ENCODE peak calls at places on chromosomes 12 and 14, in seven cellular contexts. Q is K562, N is IMR-90, V is PC-3, E is mammary epithelial cell, A is Karpas-422, F is DND-41. S is an unnamed sample.

GRCh38 chr12:87344699-87345098 is 684.5 kb downstream of the C12orf50 start:
- DNase-seq in A (no peak), Q (no peak), N (no peak), V (peak; percentile 55), F (no peak), E (no peak), S (no peak)

GRCh38 chr14:100165376-100165775 is 5.9 kb upstream of the DEGS2 start:
- DNase-seq in V (no peak), E (no peak), Q (no peak), F (no peak), N (no peak), A (no peak), S (no peak)

GRCh38 chr12:107320929-107321618 is 227.7 kb upstream of the CRY1 start:
- DNase-seq in V (peak; percentile 39), F (peak; percentile 68), E (peak; percentile 84), N (peak; percentile 26), Q (no peak), A (no peak), S (peak; percentile 61)

GRCh38 chr12:133233006-133233405 is 2.7 kb downstream of the ANHX start:
- DNase-seq in N (no peak), F (no peak), Q (no peak), E (no peak), V (no peak), A (peak; percentile 10), S (no peak)

GRCh38 chr12:89571481-89572190 is 45.8 kb upstream of the POC1B start:
- DNase-seq in F (no peak), V (no peak), E (peak; percentile 43), N (peak; percentile 52), Q (no peak), A (no peak), S (peak; percentile 69)

GRCh38 chr12:107992870-107993451 is 136.1 kb upstream of the WSCD2 start:
- DNase-seq in E (peak; percentile 54), Q (peak; percentile 51), N (peak; percentile 18), F (peak; percentile 20), V (peak; percentile 66), A (peak; percentile 67), S (peak; percentile 1)

GRCh38 chr14:56133547-56133946 is 15.3 kb downstream of the PELI2 start:
- DNase-seq in V (no peak), F (no peak), N (no peak), Q (no peak), A (no peak), E (no peak), S (no peak)

GRCh38 chr14:51554953-51555352 is 96.8 kb upstream of the FRMD6 start:
- DNase-seq in A (peak; percentile 52), E (no peak), N (peak; percentile 72), F (no peak), Q (no peak), V (peak; percentile 67), S (peak; percentile 58)

GRCh38 chr14:91367173-91368171 is 50.1 kb downstream of the CCDC88C start:
- DNase-seq in A (peak; percentile 75), V (peak; percentile 79), F (peak; percentile 29), E (peak; percentile 95), N (peak; percentile 66), Q (no peak), S (peak; percentile 71)

GRCh38 chr12:80810874-80811273 is 94.2 kb downstream of the MYF5 start:
- DNase-seq in F (no peak), V (no peak), E (no peak), Q (no peak), N (peak; percentile 24), A (peak; percentile 16), S (no peak)

GRCh38 chr12:120367924-120368788 is 808 bp downstream of the MSI1 start:
- DNase-seq in F (no peak), A (no peak), N (no peak), V (no peak), Q (no peak), E (peak; percentile 24), S (no peak)

GRCh38 chr14:64974563-64974962 is 2.4 kb upstream of the RAB15 start:
- DNase-seq in N (no peak), F (no peak), E (no peak), Q (no peak), A (no peak), V (no peak), S (no peak)

GRCh38 chr14:70189678-70190077 is 927 bp upstream of the SLC8A3 start:
- DNase-seq in E (no peak), Q (no peak), V (no peak), F (no peak), A (no peak), N (no peak), S (no peak)

GRCh38 chr14:53663709-53664108 is 292.9 kb downstream of the BMP4 start:
- DNase-seq in Q (no peak), N (peak; percentile 9), A (no peak), F (no peak), V (peak; percentile 53), E (no peak), S (peak; percentile 38)

GRCh38 chr12:25949343-25949742 is 9.1 kb upstream of the RASSF8 start:
- DNase-seq in V (no peak), E (no peak), F (no peak), N (no peak), Q (no peak), A (no peak), S (no peak)
- H3K4me1 ChIP-seq in V (peaks cover 10% of the 10 kb centered on the region), E (peaks cover 7% of the 10 kb centered on the region), F (no peaks in the 10 kb centered on the region), N (no peaks in the 10 kb centered on the region), Q (no peaks in the 10 kb centered on the region), A (no peaks in the 10 kb centered on the region), S (no peaks in the 10 kb centered on the region)

GRCh38 chr12:76460807-76461206 is 98.8 kb downstream of the OSBPL8 start:
- DNase-seq in E (no peak), Q (no peak), N (no peak), V (no peak), A (no peak), F (no peak), S (no peak)

GRCh38 chr12:76451528-76451927 is 103.3 kb upstream of the BBS10 start:
- DNase-seq in A (no peak), V (peak; percentile 21), N (no peak), E (no peak), Q (no peak), F (no peak), S (no peak)

GRCh38 chr12:76457818-76458217 is 101.8 kb downstream of the OSBPL8 start:
- DNase-seq in E (no peak), V (no peak), F (no peak), N (no peak), A (no peak), Q (no peak), S (no peak)

GRCh38 chr12:76455582-76456345 is 103.8 kb downstream of the OSBPL8 start:
- DNase-seq in V (peak; percentile 95), A (peak; percentile 84), E (peak; percentile 89), F (peak; percentile 8), Q (peak; percentile 66), N (peak; percentile 95), S (peak; percentile 90)

GRCh38 chr12:76457010-76457409 is 102.6 kb downstream of the OSBPL8 start:
- DNase-seq in A (no peak), Q (no peak), F (no peak), E (peak; percentile 32), V (no peak), N (no peak), S (no peak)
- H2AFZ ChIP-seq in A (no peak overlapping the region), Q (no peak overlapping the region), F (no peak overlapping the region), E (no peak overlapping the region), V (peak overlapping the region; percentile 24), N (no peak overlapping the region), S (no peak overlapping the region)

GRCh38 chr14:60641722-60642269 is 7.5 kb downstream of the SIX1 start:
- DNase-seq in V (no peak), E (no peak), A (no peak), F (no peak), Q (no peak), N (no peak), S (no peak)

GRCh38 chr14:60640859-60641721 is 8.2 kb downstream of the SIX1 start:
- DNase-seq in A (no peak), F (no peak), V (no peak), N (no peak), Q (no peak), E (no peak), S (no peak)

GRCh38 chr14:60642790-60643397 is 6.4 kb downstream of the SIX1 start:
- DNase-seq in Q (no peak), F (no peak), E (no peak), N (no peak), A (no peak), V (no peak), S (no peak)

GRCh38 chr14:60643443-60644402 is 5.6 kb downstream of the SIX1 start:
- DNase-seq in A (no peak), N (peak; percentile 24), F (no peak), Q (no peak), V (no peak), E (no peak), S (peak; percentile 75)

GRCh38 chr14:60642270-60642789 is 6.9 kb downstream of the SIX1 start:
- DNase-seq in V (no peak), E (no peak), N (no peak), F (no peak), A (no peak), Q (no peak), S (peak; percentile 35)
- H3K4me1 ChIP-seq in V (peaks cover 26% of the 10 kb centered on the region), E (peaks cover 13% of the 10 kb centered on the region), N (peaks cover 21% of the 10 kb centered on the region), F (no peaks in the 10 kb centered on the region), A (peaks cover 14% of the 10 kb centered on the region), Q (peaks cover 8% of the 10 kb centered on the region), S (peaks cover 7% of the 10 kb centered on the region)

GRCh38 chr12:128940090-128940888 is 87.0 kb downstream of the GLT1D1 start:
- DNase-seq in F (no peak), N (no peak), V (no peak), Q (no peak), A (no peak), E (no peak), S (no peak)

GRCh38 chr12:128938886-128939285 is 85.6 kb downstream of the GLT1D1 start:
- DNase-seq in V (no peak), A (no peak), N (no peak), E (peak; percentile 1), F (no peak), Q (no peak), S (no peak)

GRCh38 chr12:128940974-128941373 is 87.7 kb downstream of the GLT1D1 start:
- DNase-seq in A (no peak), F (no peak), E (no peak), V (no peak), N (no peak), Q (no peak), S (no peak)

GRCh38 chr12:128944956-128945355 is 91.7 kb downstream of the GLT1D1 start:
- DNase-seq in V (no peak), N (no peak), E (no peak), Q (no peak), F (no peak), A (no peak), S (no peak)

DNA sequence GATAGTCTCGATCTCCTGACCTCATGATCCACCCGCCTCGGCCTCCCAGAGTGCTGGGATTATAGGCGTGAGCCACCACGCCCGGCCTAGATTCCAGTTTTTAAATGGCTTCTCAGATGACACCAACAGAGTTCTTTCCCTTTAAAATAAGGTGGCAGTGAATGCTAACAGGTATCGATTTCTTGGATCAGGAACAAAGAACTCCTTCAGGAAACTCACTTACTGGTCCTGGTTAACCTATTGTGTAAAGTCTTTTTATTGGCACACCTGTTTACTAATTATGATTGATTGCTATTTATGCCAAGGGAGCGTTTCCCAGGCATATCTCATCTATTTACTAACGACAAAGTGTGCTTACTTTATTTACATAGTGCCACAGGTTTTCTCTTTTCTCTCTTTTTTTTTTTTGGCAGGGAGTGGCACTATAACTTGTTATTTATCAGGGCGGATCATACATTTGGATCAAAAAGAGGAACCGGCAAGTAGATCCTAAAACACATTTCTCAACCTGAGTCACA is 89.7 kb downstream of the GLT1D1 start:
- DNase-seq in Q (no peak), A (no peak), F (no peak), N (no peak), V (no peak), E (no peak), S (no peak)
- H2AFZ ChIP-seq in Q (no peak overlapping the region), A (no peak overlapping the region), F (no peak overlapping the region), N (no peak overlapping the region), V (no peak overlapping the region), E (no peak overlapping the region), S (no peak overlapping the region)